ENCODE peak calls at places on chromosomes 16 and 17, in seven cellular contexts. T is HAP-1, R is K562, G is transverse colon, H is tibial artery, P is Karpas-422, Y is IMR-90. U is an unnamed sample. For H3K9me3 and H3K36me3, the result is how much of the 10 kb centered on the place peaks cover.

GRCh38 chr17:63693411-63694113 is 6.4 kb downstream of the LIMD2 start:
- DNase-seq in Y (no peak), P (peak), H (no peak), G (no peak), T (no peak), R (no peak), U (no peak)

GRCh38 chr17:83053779-83054451 is 25.5 kb upstream of the METRNL start:
- DNase-seq in G (no peak), P (peak), R (no peak), T (no peak), H (peak), Y (no peak), U (no peak)

GRCh38 chr17:48357727-48358126 is 72.3 kb downstream of the SKAP1 start:
- DNase-seq in R (no peak), P (no peak), Y (peak), T (no peak), H (no peak), G (no peak), U (no peak)

GRCh38 chr16:27689711-27690110 is 139.8 kb downstream of the KATNIP start:
- DNase-seq in G (no peak), P (no peak), H (no peak), R (no peak), T (no peak), Y (peak), U (no peak)

GRCh38 chr17:21041753-21042433 is 918 bp downstream of the USP22 start:
- DNase-seq in Y (peak), P (peak), G (peak), R (peak), T (peak), H (peak), U (peak)

GRCh38 chr16:1781254-1781653 is 1.1 kb downstream of the SPSB3 start:
- DNase-seq in P (no peak), G (no peak), H (no peak), T (no peak), R (no peak), Y (no peak), U (no peak)

GRCh38 chr16:87538594-87538993 is 45.8 kb upstream of the ZCCHC14 start:
- DNase-seq in G (no peak), T (no peak), Y (peak), R (no peak), H (peak), P (no peak), U (peak)

GRCh38 chr16:84478172-84478948 is 26.1 kb downstream of the MEAK7 start:
- DNase-seq in H (no peak), R (no peak), G (no peak), T (no peak), Y (peak), P (no peak), U (peak)

GRCh38 chr17:62705781-62706597 is 78.5 kb downstream of the MRC2 start:
- DNase-seq in P (no peak), H (no peak), T (no peak), Y (peak), G (no peak), R (no peak), U (no peak)

GRCh38 chr17:78341559-78342437 is 18.1 kb downstream of the SOCS3 start:
- DNase-seq in G (peak), Y (peak), T (no peak), H (peak), P (no peak), R (peak), U (peak)

GRCh38 chr16:3009568-3010390 is 2.9 kb upstream of the CLDN9 start:
- DNase-seq in H (no peak), R (no peak), G (peak), P (no peak), Y (peak), T (no peak), U (no peak)

GRCh38 chr16:2194166-2194834 is 2.1 kb downstream of the CASKIN1 start:
- DNase-seq in G (no peak), H (no peak), T (no peak), R (no peak), Y (peak), P (peak), U (peak)

GRCh38 chr17:83064732-83065659 is 14.4 kb upstream of the METRNL start:
- DNase-seq in T (no peak), R (no peak), G (peak), Y (no peak), P (no peak), H (peak), U (no peak)

GRCh38 chr16:58280846-58281301 is 14.0 kb downstream of the PRSS54 start:
- DNase-seq in T (peak), P (no peak), H (no peak), G (no peak), R (no peak), Y (no peak), U (peak)

GRCh38 chr16:27154573-27155521 is 48.5 kb upstream of the KDM8 start:
- DNase-seq in R (peak), H (peak), Y (peak), T (no peak), P (peak), G (peak), U (peak)

GRCh38 chr17:65811043-65811442 is 249.6 kb upstream of the AXIN2 start:
- DNase-seq in T (no peak), H (no peak), R (no peak), G (no peak), P (no peak), Y (no peak), U (no peak)

GRCh38 chr17:8593276-8593675 is 37.2 kb downstream of the MYH10 start:
- DNase-seq in T (no peak), R (no peak), P (no peak), G (no peak), H (no peak), Y (no peak), U (no peak)

GRCh38 chr17:2735896-2736295 is 13.6 kb downstream of the CCDC92B start:
- DNase-seq in R (no peak), T (no peak), P (no peak), G (peak), H (no peak), Y (no peak), U (no peak)

GRCh38 chr17:16351831-16352230 is 1.4 kb downstream of the CENPV start:
- DNase-seq in T (no peak), P (no peak), G (no peak), H (no peak), Y (peak), R (no peak), U (no peak)

GRCh38 chr16:15897834-15898254 is 9.4 kb upstream of the CEP20 start:
- DNase-seq in R (no peak), Y (peak), H (no peak), P (peak), G (no peak), T (no peak), U (peak)

GRCh38 chr17:50684612-50685333 is 22.9 kb downstream of the ANKRD40 start:
- DNase-seq in G (peak), Y (no peak), P (no peak), T (no peak), R (no peak), H (no peak), U (no peak)

GRCh38 chr16:85072947-85073346 is 39.3 kb downstream of the CIBAR2 start:
- DNase-seq in P (no peak), T (no peak), Y (peak), H (no peak), G (no peak), R (no peak), U (peak)

GRCh38 chr17:40176409-40177110 is 710 bp upstream of the RAPGEFL1 start:
- DNase-seq in R (no peak), G (peak), P (no peak), T (no peak), H (no peak), Y (no peak), U (no peak)

GRCh38 chr16:87389245-87389644 is 2.9 kb upstream of the MAP1LC3B start:
- DNase-seq in P (peak), R (no peak), H (no peak), T (no peak), Y (no peak), G (no peak), U (no peak)

GRCh38 chr17:40556884-40557414 is 8.3 kb downstream of the CCR7 start:
- DNase-seq in T (no peak), Y (no peak), R (peak), H (no peak), G (no peak), P (no peak), U (no peak)

GRCh38 chr17:1398900-1399299 is 1.1 kb downstream of the YWHAE start:
- DNase-seq in T (no peak), P (peak), G (peak), H (no peak), R (peak), Y (peak), U (no peak)

GRCh38 chr17:66906321-66907278 is 57.9 kb upstream of the CACNG4 start:
- DNase-seq in P (peak), T (peak), Y (peak), R (peak), H (peak), G (peak), U (peak)

GRCh38 chr16:85303354-85303883 is 191.1 kb upstream of the CIBAR2 start:
- DNase-seq in H (no peak), G (peak), P (peak), T (peak), R (peak), Y (no peak), U (no peak)

GRCh38 chr17:44919885-44920564 is 4.7 kb upstream of the GFAP start:
- DNase-seq in R (peak), P (peak), H (peak), G (peak), Y (peak), T (peak), U (peak)

GRCh38 chr16:1308036-1308976 is 1.1 kb upstream of the UBE2I start:
- DNase-seq in P (no peak), H (no peak), R (no peak), G (peak), Y (peak), T (peak), U (no peak)

GRCh38 chr16:30186444-30186781 is 3.0 kb downstream of the CORO1A start:
- DNase-seq in T (no peak), G (no peak), H (no peak), Y (no peak), R (no peak), P (peak), U (no peak)

GRCh38 chr16:67995423-67995822 is 3.9 kb downstream of the DPEP2 start:
- DNase-seq in T (no peak), R (no peak), H (no peak), G (no peak), P (no peak), Y (no peak), U (no peak)

GRCh38 chr16:9192746-9193145 is 101.3 kb downstream of the HAPSTR1 start:
- DNase-seq in H (no peak), Y (no peak), R (no peak), P (no peak), T (no peak), G (no peak), U (no peak)

GRCh38 chr16:84913315-84913714 is 93.5 kb downstream of the CRISPLD2 start:
- DNase-seq in Y (no peak), H (peak), T (no peak), G (peak), P (no peak), R (no peak), U (no peak)

GRCh38 chr17:29617481-29618271 is 5.0 kb downstream of the CORO6 start:
- DNase-seq in G (peak), H (no peak), R (peak), Y (peak), T (peak), P (peak), U (no peak)

GRCh38 chr17:41446806-41447205 is 6.0 kb upstream of the KRT38 start:
- DNase-seq in P (no peak), R (no peak), H (no peak), T (no peak), Y (peak), G (no peak), U (no peak)

GRCh38 chr16:11583889-11584565 is 2.7 kb downstream of the LITAF start:
- DNase-seq in R (no peak), P (no peak), Y (no peak), H (peak), T (no peak), G (peak), U (no peak)

DNA sequence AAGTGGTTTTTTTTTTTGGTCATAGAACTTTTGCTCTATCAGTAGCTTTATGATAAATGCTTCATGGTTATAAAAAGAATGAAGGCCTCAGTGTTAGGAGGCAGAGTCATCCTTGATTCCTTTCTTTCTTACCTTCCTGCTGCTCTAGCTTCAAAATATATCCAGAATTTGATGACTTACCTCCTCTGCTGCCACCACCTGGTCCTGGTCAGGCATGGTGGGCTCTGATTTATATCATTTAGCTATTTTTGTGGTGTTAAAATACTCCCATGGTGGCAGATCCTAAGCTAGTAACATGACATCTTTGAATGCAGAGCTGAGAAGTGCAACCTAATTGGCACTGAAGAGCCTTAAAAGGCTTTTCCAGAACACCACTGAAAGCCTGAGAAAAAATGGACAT is 508.8 kb upstream of the CDH8 start:
- DNase-seq in H (no peak), R (no peak), T (no peak), P (no peak), G (no peak), Y (no peak), U (no peak)
- H3K9me3 ChIP-seq in H (under half), R (under half), T (under half), P (under half), G (under half), Y (under half), U (under half)

DNA sequence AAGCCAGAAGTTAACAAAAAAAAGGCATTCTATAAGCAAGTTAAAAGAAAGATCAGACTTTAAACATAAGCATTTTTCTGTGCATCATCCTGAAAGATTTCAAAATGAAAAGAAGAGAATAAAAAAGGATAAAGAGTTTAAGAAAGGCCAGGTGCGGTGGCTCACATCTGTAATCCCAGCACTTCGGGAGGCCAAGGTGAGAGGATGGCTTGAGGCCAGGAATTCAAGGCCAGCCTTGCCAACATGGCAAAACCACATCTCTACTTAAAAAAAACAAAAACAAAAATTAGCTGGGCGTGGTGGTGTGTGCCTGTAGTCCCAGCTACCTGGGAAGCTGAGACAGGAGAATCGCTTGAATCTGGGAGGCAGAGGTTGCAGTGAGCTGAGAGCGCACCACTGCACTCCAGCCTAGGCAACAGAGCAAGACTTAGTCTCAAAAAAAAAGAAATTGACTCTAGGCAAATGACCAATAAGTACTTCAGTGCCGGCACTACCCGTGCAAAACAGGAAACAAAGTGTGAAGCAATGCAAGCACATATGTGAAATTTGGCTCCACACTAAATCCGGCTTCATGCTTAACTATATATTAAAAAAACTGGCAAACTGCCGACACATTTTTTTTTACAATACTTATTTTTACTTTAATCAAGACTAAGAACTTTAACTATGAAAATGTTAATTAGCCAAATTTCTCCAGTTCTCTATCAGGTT is 83.2 kb upstream of the C17orf78 start:
- DNase-seq in R (no peak), G (no peak), T (no peak), Y (no peak), P (peak), H (no peak), U (no peak)
- H3K4me3 ChIP-seq in R (no peak), G (no peak), T (no peak), Y (no peak), P (peak), H (no peak), U (no peak)

DNA sequence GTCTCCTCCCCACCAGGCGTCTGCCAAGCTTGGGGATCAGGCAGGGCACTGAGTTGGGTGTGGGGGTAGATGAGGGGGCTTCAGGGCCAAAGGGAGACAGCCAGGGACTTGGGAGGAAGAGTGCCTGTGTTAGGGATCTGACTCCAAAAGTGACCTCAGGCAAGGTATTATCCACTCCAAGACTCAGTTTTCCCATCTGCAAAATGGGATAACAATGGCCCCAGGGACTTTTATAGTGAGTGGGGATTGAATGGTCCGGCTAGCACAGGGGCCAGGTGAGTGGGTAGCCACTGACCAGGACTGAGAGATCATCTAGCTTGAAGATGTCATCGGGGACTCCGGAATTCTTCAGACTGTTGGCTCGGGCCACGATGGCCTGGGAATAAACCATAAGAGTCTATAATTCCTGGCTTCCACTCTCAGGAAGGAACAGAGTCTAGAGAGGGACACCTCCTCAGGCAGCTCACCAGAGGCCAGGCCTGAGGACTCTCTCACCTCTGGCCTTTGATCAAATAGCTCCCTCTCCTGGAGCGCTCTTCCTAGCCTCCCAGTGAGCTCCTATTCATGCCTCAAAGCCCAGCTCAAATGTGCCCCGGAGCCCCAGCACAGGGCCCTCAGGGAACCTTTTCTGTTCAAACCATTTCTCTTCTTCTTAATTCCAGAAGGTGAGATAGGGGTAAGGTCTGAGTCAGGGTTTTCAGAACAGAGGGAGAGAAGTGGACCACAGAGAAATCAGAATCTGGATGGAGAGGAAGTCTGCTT is 3.5 kb downstream of the FLII start:
- DNase-seq in G (no peak), Y (no peak), R (no peak), T (no peak), H (no peak), P (no peak), U (no peak)
- H3K36me3 ChIP-seq in G (under half), Y (half or more), R (half or more), T (half or more), H (half or more), P (under half), U (under half)

DNA sequence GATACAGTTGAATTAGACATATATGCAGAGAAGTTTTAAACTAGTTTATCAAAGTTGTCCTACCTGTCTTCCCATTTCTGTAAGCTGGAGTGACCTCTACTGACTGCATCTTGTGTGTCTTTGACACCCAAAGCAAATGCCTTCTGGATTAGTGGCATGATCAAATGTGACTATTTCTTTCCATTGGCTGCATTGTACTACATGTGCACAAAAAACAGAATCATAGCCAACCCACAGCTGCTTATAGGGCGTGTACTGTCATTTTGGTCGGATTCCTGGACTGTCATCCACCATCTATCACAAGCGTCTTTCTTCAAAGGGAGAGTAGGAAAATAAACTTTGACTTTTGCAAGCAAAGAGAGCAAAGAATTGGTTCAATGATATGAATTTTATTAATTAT is 310.6 kb downstream of the MAP2K6 start:
- DNase-seq in R (no peak), T (no peak), G (no peak), P (no peak), H (no peak), Y (no peak), U (no peak)
- H3K9me3 ChIP-seq in R (under half), T (under half), G (under half), P (under half), H (under half), Y (under half), U (under half)

DNA sequence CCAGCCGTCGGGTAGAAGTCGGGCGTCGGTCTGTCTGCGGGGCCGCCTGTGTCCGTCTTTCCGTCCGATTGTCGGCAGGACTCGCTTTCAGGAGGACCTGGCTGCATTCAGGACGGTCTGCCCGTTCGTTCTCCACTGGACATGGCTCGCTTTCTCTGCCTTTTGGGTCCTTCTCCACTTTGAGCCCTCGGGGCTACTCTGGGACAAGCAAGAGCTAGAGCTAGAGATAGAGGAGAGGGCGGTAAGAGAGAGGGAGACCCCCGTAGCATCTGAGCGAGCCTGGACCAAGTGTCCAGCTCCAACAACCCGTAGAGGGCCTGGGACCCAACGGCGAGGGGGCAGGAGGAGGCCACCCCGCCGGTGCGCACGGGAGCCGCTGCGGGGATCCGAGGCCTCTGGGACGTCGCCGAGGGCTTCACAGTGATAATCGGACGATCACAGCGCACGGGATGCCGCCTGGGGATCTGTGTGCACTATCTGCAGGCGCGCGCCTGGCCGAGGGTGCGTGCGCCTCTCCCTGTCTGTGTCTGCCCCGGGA is 4.5 kb downstream of the TBX4 start:
- DNase-seq in R (no peak), G (no peak), Y (no peak), T (no peak), P (no peak), H (no peak), U (no peak)
- H3K4me3 ChIP-seq in R (no peak), G (peak), Y (no peak), T (no peak), P (no peak), H (no peak), U (no peak)